ENCODE peak calls at places on chromosome 1, in six cellular contexts. S, N, M, L, T and U are unnamed samples.

GRCh38 chr1:201265771-201266170 is 17.5 kb upstream of the PKP1 start:
- DNase-seq in S (no peak), N (no peak), M (no peak), T (no peak), L (no peak), U (no peak)

GRCh38 chr1:17710889-17711576 is 44.1 kb upstream of the ACTL8 start:
- DNase-seq in N (no peak), L (no peak), M (no peak), S (no peak), T (no peak), U (no peak)

GRCh38 chr1:90384152-90384650 is 332.9 kb downstream of the BARHL2 start:
- DNase-seq in T (no peak), L (no peak), S (no peak), M (no peak), N (no peak), U (no peak)

GRCh38 chr1:231311696-231312095 is 26.0 kb downstream of the EXOC8 start:
- DNase-seq in M (no peak), N (no peak), T (no peak), S (no peak), L (no peak), U (no peak)

GRCh38 chr1:233700338-233700737 is 86.4 kb downstream of the KCNK1 start:
- DNase-seq in T (no peak), S (no peak), L (no peak), N (no peak), M (no peak), U (no peak)

GRCh38 chr1:160830321-160831153 is 32.1 kb downstream of the CD244 start:
- DNase-seq in L (peak; percentile 94), M (no peak), S (no peak), N (peak; percentile 62), T (no peak), U (peak; percentile 18)

GRCh38 chr1:117098287-117098890 is 23.2 kb downstream of the TRIM45 start:
- DNase-seq in N (no peak), L (no peak), T (no peak), S (no peak), M (no peak), U (no peak)

GRCh38 chr1:111369177-111369576 is 58.4 kb downstream of the OVGP1 start:
- DNase-seq in S (no peak), M (no peak), T (no peak), N (no peak), L (no peak), U (no peak)

GRCh38 chr1:196372896-196373536 is 235.2 kb downstream of the KCNT2 start:
- DNase-seq in M (peak; percentile 8), S (no peak), T (no peak), N (no peak), L (no peak), U (no peak)